ENCODE peak calls at places on chromosomes 16 and 17, in five cellular contexts. Q is heart right ventricle; V is CD8-positive, alpha-beta memory T cell; D is skeletal muscle cell; J is left ventricle myocardium inferior. L is an unnamed sample.

GRCh38 chr16:53421248-53421647 is 13.0 kb upstream of the RBL2 start:
- DNase-seq in Q (no peak), V (no peak), D (no peak), J (no peak), L (no peak)

GRCh38 chr17:51869387-51869786 is 289.1 kb downstream of the CA10 start:
- DNase-seq in Q (no peak), V (no peak), D (no peak), J (no peak), L (peak)

GRCh38 chr17:1041746-1042145 is 44.8 kb downstream of the TIMM22 start:
- DNase-seq in Q (peak), V (no peak), D (no peak), J (peak), L (no peak)

GRCh38 chr16:16147316-16147999 is 75.8 kb downstream of the ABCC6 start:
- DNase-seq in Q (no peak), V (no peak), D (no peak), J (no peak), L (no peak)

GRCh38 chr17:28384281-28385036 is 13.0 kb downstream of the SARM1 start:
- DNase-seq in Q (peak), V (peak), D (no peak), J (peak), L (no peak)

GRCh38 chr16:5580772-5581171 is 483.2 kb upstream of the EEF2KMT start:
- DNase-seq in Q (no peak), V (no peak), D (no peak), J (no peak), L (no peak)

GRCh38 chr17:66549312-66549705 is 246.9 kb downstream of the PRKCA start:
- DNase-seq in Q (no peak), V (no peak), D (no peak), J (no peak), L (no peak)

GRCh38 chr16:57364143-57364542 is 5.6 kb downstream of the CCL22 start:
- DNase-seq in Q (no peak), V (no peak), D (no peak), J (no peak), L (no peak)

GRCh38 chr16:83205896-83206295 is 579.1 kb downstream of the CDH13 start:
- DNase-seq in Q (no peak), V (no peak), D (no peak), J (no peak), L (no peak)

GRCh38 chr16:68825427-68825826 is 17.9 kb upstream of the TANGO6 start:
- DNase-seq in Q (no peak), V (no peak), D (no peak), J (no peak), L (no peak)

GRCh38 chr17:16419929-16420271 is 4.5 kb downstream of the TRPV2 start:
- DNase-seq in Q (no peak), V (peak), D (no peak), J (no peak), L (no peak)

GRCh38 chr17:56661906-56662305 is 68.4 kb downstream of the NOG start:
- DNase-seq in Q (no peak), V (no peak), D (no peak), J (no peak), L (no peak)

GRCh38 chr16:15643453-15644305 is 725 bp upstream of the MARF1 start:
- DNase-seq in Q (no peak), V (no peak), D (no peak), J (no peak), L (peak)

GRCh38 chr16:63789603-63790002 is 1332.3 kb downstream of the CDH11 start:
- DNase-seq in Q (no peak), V (no peak), D (no peak), J (no peak), L (no peak)

GRCh38 chr17:81740395-81740961 is 28.4 kb downstream of the SLC25A10 start:
- DNase-seq in Q (no peak), V (no peak), D (no peak), J (no peak), L (no peak)

GRCh38 chr16:51402785-51403184 is 251.7 kb upstream of the SALL1 start:
- DNase-seq in Q (no peak), V (no peak), D (peak), J (no peak), L (no peak)

GRCh38 chr17:50923611-50924010 is 57.5 kb upstream of the TOB1 start:
- DNase-seq in Q (no peak), V (no peak), D (no peak), J (no peak), L (no peak)

GRCh38 chr16:20484726-20485125 is 33.4 kb downstream of the ACSM2A start:
- DNase-seq in Q (no peak), V (no peak), D (no peak), J (no peak), L (no peak)

GRCh38 chr16:11060364-11060763 is 116.0 kb downstream of the CLEC16A start:
- DNase-seq in Q (no peak), V (no peak), D (no peak), J (no peak), L (no peak)

GRCh38 chr16:56841233-56841632 is 23.8 kb upstream of the SLC12A3 start:
- DNase-seq in Q (no peak), V (no peak), D (no peak), J (no peak), L (no peak)

GRCh38 chr17:49224198-49224996 is 6.2 kb downstream of the PHOSPHO1 start:
- DNase-seq in Q (peak), V (peak), D (no peak), J (no peak), L (no peak)

GRCh38 chr17:49223168-49223516 is 7.4 kb downstream of the PHOSPHO1 start:
- DNase-seq in Q (no peak), V (no peak), D (no peak), J (no peak), L (no peak)

GRCh38 chr17:49225554-49226236 is 4.9 kb downstream of the PHOSPHO1 start:
- DNase-seq in Q (no peak), V (no peak), D (no peak), J (no peak), L (no peak)

GRCh38 chr17:49224997-49225337 is 5.6 kb downstream of the PHOSPHO1 start:
- DNase-seq in Q (no peak), V (no peak), D (no peak), J (no peak), L (no peak)

DNA sequence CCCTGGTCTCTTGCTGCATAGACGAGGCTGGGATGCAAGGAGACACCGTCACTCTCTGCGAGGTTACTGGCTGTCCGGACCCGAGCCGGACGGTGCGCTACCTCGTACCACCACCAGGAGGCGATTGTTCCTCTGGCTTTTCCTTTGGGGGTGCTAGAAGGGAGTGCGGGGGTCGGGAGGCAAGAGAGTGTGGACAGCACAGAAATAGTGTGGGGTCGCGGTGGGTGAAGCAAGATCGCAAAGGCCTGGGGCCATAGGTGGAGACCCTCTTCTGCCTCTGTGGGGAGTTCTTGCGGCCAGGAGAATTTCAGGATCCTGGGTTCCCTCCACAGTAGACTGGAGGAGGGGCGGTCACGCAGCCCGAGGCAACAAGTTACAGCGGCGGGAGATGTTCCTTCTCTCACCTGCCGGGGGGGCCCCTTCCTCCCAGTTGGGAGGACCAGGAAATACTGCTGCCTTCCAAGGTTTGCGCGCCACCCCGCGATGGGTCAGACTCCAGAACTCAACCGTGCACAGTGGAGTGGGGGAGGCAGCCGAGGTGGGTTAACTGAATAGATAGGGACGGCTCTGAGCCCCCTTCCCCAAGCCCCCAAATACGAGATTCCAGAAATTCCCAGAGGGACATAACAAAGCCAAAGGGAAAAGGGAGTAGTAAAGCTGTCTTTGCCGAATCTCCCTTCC is 6.9 kb downstream of the PHOSPHO1 start:
- DNase-seq in Q (peak), V (peak), D (no peak), J (peak), L (peak)
- H3K4me3 ChIP-seq in Q (peak), V (peak), D (no peak), J (peak), L (peak)

DNA sequence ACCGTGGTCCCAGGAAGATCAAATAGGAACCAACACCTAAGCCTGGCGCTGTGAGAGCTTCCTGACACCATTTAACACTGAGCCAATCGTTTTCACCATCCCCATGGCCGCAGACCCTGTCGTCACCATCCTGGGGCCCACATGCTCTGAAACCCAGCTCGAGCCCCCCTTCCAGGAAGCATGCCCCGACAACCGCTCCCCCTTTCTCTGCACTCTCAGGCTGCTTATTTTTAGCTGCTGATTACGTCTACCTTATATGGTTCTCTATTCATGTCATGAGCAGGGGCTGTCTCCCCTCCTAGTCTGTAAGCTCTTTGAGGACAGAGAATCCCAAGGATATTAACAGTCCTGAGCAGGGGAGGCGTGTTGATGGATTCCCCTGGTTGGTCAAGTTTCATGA is 10.5 kb downstream of the SRL start:
- DNase-seq in Q (no peak), V (no peak), D (no peak), J (no peak), L (no peak)
- H3K4me3 ChIP-seq in Q (no peak), V (no peak), D (no peak), J (peak), L (no peak)

GRCh38 chr17:37744633-37744927 is 279 bp downstream of the HNF1B start:
- DNase-seq in Q (no peak), V (no peak), D (no peak), J (no peak), L (no peak)
- H3K4me3 ChIP-seq in Q (no peak), V (no peak), D (no peak), J (peak), L (no peak)

GRCh38 chr17:75779987-75780889 is 4.4 kb upstream of the UNK start:
- DNase-seq in Q (no peak), V (no peak), D (no peak), J (no peak), L (no peak)
- H3K4me3 ChIP-seq in Q (no peak), V (no peak), D (peak), J (peak), L (peak)

GRCh38 chr16:79980650-79981521 is 380.3 kb upstream of the MAF start:
- DNase-seq in Q (no peak), V (no peak), D (no peak), J (no peak), L (no peak)
- H3K4me3 ChIP-seq in Q (no peak), V (no peak), D (no peak), J (no peak), L (no peak)

GRCh38 chr17:13750783-13751484 is 149.2 kb upstream of the HS3ST3A1 start:
- DNase-seq in Q (no peak), V (no peak), D (no peak), J (no peak), L (no peak)
- H3K4me3 ChIP-seq in Q (no peak), V (no peak), D (no peak), J (no peak), L (no peak)

GRCh38 chr16:70430667-70431536 is 8.0 kb downstream of the ST3GAL2 start:
- DNase-seq in Q (no peak), V (peak), D (no peak), J (no peak), L (peak)

GRCh38 chr16:70432304-70432799 is 6.5 kb downstream of the ST3GAL2 start:
- DNase-seq in Q (no peak), V (no peak), D (no peak), J (no peak), L (no peak)

GRCh38 chr16:70434489-70435260 is 4.2 kb downstream of the ST3GAL2 start:
- DNase-seq in Q (no peak), V (no peak), D (no peak), J (no peak), L (no peak)

GRCh38 chr16:70432800-70433455 is 6.0 kb downstream of the ST3GAL2 start:
- DNase-seq in Q (peak), V (no peak), D (no peak), J (no peak), L (no peak)

DNA sequence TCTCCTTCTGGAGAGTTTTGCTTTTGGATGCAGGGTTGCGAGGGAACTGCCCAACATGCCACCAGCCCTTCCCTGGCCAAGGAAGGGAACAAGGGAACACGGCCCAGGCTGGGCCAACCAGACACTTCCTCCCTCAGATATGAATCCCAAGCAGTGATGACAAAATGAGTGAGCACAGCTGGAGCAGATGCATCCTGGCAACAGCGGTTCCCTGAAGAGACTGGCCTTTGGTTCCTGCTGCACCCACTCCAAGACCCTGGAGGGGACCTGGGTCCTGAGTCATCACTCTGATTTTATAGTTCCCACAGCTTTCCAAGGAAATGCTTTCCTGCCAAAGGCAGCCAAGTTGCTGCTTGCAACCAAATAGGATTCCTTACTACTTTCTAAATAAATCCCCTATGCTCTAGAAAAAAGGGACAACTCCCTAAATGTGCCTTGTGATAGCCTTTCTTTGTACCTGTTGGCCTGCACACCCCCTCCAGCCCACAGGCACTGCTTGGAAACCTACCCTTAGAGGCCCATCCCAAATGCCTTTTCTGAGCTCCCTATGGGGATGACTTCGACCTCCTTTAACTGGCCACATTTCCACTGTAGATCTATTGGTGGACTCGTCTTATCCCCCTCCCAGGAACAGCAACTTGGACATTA is 5.3 kb downstream of the ST3GAL2 start:
- DNase-seq in Q (peak), V (no peak), D (peak), J (peak), L (no peak)
- H3K4me3 ChIP-seq in Q (no peak), V (no peak), D (no peak), J (peak), L (no peak)

DNA sequence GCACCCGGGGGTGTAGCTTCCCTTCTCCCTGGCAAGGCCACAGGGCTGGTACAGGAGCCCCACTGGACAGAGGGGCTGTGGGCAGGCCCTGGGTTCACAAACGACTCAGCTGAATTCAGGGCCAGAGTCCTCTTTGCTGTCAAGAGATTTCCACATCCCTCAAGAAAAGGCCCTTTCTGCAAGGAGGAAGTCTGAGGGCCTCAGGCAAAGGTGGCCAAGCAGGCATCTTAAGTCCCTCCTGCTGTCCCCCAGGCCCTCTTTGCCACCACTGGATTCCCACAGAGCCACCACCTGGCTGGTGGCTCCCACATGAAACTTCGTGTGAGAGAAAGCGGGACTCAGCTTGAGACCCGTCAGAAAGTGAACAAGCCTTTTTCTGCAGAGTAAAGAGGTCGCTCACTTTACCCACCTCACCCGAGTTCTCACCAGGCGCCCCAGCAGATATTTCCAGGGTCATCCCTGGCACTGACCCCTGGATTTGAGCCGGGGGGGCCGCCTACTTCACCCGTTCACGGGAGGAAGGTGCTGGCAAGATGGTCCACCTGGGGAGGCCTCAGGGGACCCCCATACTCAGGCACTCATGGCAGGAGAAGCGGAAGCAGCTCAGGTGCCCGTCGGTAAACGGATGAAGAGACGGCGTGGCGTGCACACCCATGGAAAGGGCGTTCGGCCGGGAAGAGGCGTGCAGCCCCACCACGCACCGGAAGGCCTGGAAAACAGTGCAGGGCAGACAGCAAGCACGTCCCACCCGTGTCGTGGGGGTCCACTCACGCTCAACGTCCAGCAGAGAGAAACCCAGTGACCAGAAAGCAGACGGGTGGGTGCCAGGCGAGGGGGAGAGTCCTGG is 3.6 kb downstream of the RNF166 start:
- DNase-seq in Q (no peak), V (no peak), D (no peak), J (no peak), L (no peak)
- H3K4me3 ChIP-seq in Q (no peak), V (peak), D (no peak), J (peak), L (peak)

GRCh38 chr16:48382131-48382530 is 3.1 kb downstream of the SIAH1 start:
- DNase-seq in Q (no peak), V (no peak), D (no peak), J (no peak), L (no peak)
- H3K4me3 ChIP-seq in Q (no peak), V (no peak), D (no peak), J (no peak), L (no peak)

L was measured in Jurkat, Clone E6-1.